ENCODE peak calls at places on chromosome X, in four cellular contexts. V, F, G and B are unnamed samples.

GRCh38 chrX:69133561-69134542 is 31.4 kb downstream of the PJA1 start:
- DNase-seq in V (peak), G (peak), F (peak), B (peak)

GRCh38 chrX:111133389-111133788 is 37.4 kb downstream of the PAK3 start:
- DNase-seq in G (no peak), V (peak), F (no peak), B (no peak)

GRCh38 chrX:50049228-50049627 is 126.8 kb downstream of the CLCN5 start:
- DNase-seq in G (no peak), V (no peak), F (no peak), B (no peak)

GRCh38 chrX:121763671-121764070 is 716.3 kb downstream of the GLUD2 start:
- DNase-seq in V (no peak), G (no peak), F (no peak), B (no peak)

GRCh38 chrX:17086317-17086716 is 139.9 kb downstream of the REPS2 start:
- DNase-seq in F (no peak), G (no peak), V (no peak), B (no peak)

GRCh38 chrX:19514791-19515614 is at the start of gene MAP3K15:
- DNase-seq in F (no peak), V (peak), G (no peak), B (no peak)

GRCh38 chrX:9724711-9725110 is 40.9 kb downstream of the GPR143 start:
- DNase-seq in F (no peak), V (peak), G (no peak), B (no peak)

GRCh38 chrX:16138108-16138427 is 14.7 kb downstream of the GRPR start:
- DNase-seq in F (no peak), G (no peak), V (no peak), B (no peak)

GRCh38 chrX:82589410-82589809 is 918.7 kb upstream of the POU3F4 start:
- DNase-seq in V (no peak), F (peak), G (no peak), B (no peak)

GRCh38 chrX:39840141-39841126 is 257.3 kb downstream of the BCOR start:
- DNase-seq in F (no peak), V (no peak), G (no peak), B (no peak)

GRCh38 chrX:19513383-19513782 is 1.9 kb downstream of the MAP3K15 start:
- DNase-seq in F (no peak), V (no peak), G (no peak), B (no peak)

GRCh38 chrX:102934624-102935023 is 2.4 kb upstream of the RAB40AL start:
- DNase-seq in V (peak), F (no peak), G (no peak), B (no peak)

GRCh38 chrX:117959045-117959444 is 157.6 kb downstream of the KLHL13 start:
- DNase-seq in V (no peak), G (no peak), F (no peak), B (no peak)

GRCh38 chrX:2710041-2710471 is 19.0 kb downstream of the CD99 start:
- DNase-seq in F (no peak), V (peak), G (no peak), B (peak)

GRCh38 chrX:68440940-68441339 is 7.6 kb upstream of the OPHN1 start:
- DNase-seq in F (peak), V (peak), G (no peak), B (no peak)

GRCh38 chrX:151754641-151755215 is 20.2 kb downstream of the CNGA2 start:
- DNase-seq in G (no peak), V (no peak), F (peak), B (no peak)

GRCh38 chrX:119236599-119237525 is 777 bp downstream of the PGRMC1 start:
- DNase-seq in F (no peak), V (peak), G (no peak), B (no peak)

GRCh38 chrX:1462596-1463251 is 10.0 kb upstream of the ASMTL start:
- DNase-seq in V (no peak), G (peak), F (no peak), B (no peak)

GRCh38 chrX:16444353-16444752 is 205.6 kb upstream of the S100G start:
- DNase-seq in G (no peak), V (no peak), F (peak), B (no peak)

GRCh38 chrX:51614353-51614752 is 4.4 kb downstream of the CENPVL3 start:
- DNase-seq in V (peak), G (peak), F (peak), B (peak)

GRCh38 chrX:115940348-115940747 is 230.2 kb upstream of the AGTR2 start:
- DNase-seq in F (no peak), V (no peak), G (no peak), B (no peak)

GRCh38 chrX:152639426-152639825 is 1.7 kb downstream of the GABRQ start:
- DNase-seq in G (no peak), V (no peak), F (no peak), B (no peak)

GRCh38 chrX:32599156-32599555 is 612.2 kb downstream of the DMD start:
- DNase-seq in G (no peak), F (no peak), V (no peak), B (no peak)

GRCh38 chrX:18661273-18661672 is 10.6 kb downstream of the RS1 start:
- DNase-seq in V (no peak), F (no peak), G (no peak), B (no peak)

GRCh38 chrX:149511081-149511480 is 6.0 kb upstream of the IDS start:
- DNase-seq in V (peak), G (no peak), F (no peak), B (no peak)

DNA sequence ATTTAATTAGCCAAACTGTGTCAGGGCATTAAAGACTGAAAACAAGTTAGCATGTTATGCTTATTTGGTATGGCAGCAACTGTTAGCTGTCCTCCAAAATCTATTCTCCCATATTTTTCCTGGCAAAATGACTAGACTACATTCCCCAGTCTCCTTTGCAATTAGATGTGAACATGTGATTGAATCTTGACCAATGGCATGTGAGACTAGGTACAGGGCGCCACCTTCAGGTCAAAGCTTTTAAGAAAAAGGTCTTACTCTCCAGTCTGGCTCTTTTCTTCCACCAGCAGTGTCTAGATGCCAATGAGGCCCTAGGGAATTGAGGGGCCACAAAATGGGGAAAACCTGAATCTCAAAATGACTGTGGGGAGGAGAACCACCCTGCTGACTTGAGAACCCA is 408.2 kb downstream of the SMARCA1 start:
- DNase-seq in V (no peak), G (no peak), F (no peak), B (no peak)
- TF ChIP-seq CTCF in V (no peak), G (no peak), F (peak), B (peak)

DNA sequence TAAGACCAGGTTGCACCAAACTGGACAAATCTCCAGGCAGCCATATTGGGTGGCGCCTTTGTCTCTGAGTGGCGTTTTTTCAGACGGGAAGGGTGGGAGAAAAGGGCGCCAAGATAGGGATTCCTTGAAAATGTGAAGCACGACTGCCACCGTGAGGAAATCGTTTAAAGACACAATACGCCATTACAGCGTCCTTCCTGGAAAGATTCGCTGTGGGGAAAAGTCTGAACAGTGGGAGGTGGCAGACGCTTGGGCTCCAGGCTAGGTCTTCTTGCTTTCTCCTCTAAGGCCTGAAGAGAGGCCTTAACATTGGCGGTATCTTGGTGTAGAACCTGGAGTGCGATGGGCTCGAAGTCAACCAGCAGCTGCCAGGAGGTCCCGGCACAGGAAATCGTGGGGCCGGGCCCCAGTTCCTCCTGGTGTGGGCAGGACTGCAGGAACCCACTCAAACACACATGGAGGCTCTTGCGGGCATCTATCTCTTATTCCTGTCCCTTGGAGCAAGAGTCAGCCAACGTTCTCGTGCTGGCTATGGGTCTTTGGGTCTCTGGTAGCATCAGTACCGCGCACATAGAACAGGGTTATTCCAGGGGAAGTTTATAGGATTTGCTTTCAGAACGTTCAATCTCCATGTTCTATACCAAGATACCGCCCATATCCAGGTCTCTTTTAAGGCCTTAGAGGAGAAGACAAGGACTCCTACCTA is 208.8 kb downstream of the OR13H1 start:
- DNase-seq in F (peak), V (no peak), G (no peak), B (no peak)
- H3K4me3 ChIP-seq in F (peak), V (no peak), G (peak), B (no peak)

GRCh38 chrX:48800574-48801280 is 1.1 kb upstream of the HDAC6 start:
- DNase-seq in F (no peak), V (no peak), G (no peak), B (no peak)

GRCh38 chrX:48802089-48802812 is 384 bp downstream of the HDAC6 start:
- DNase-seq in V (peak), G (peak), F (peak), B (peak)

GRCh38 chrX:48798318-48798717 is 3.5 kb upstream of the HDAC6 start:
- DNase-seq in V (no peak), G (no peak), F (no peak), B (no peak)

GRCh38 chrX:48802813-48803261 is 970 bp downstream of the HDAC6 start:
- DNase-seq in F (no peak), V (no peak), G (no peak), B (no peak)

GRCh38 chrX:48801281-48802088 is at the start of gene HDAC6:
- DNase-seq in G (peak), V (peak), F (peak), B (peak)
- TF ChIP-seq CTCF in G (no peak), V (no peak), F (no peak), B (no peak)

GRCh38 chrX:134235236-134235635 is 1.7 kb upstream of the CCDC160 start:
- DNase-seq in G (no peak), V (no peak), F (no peak), B (no peak)

GRCh38 chrX:134239016-134239415 is 2.0 kb downstream of the CCDC160 start:
- DNase-seq in F (no peak), V (no peak), G (no peak), B (no peak)

GRCh38 chrX:134240209-134240608 is 3.2 kb downstream of the CCDC160 start:
- DNase-seq in F (no peak), V (no peak), G (no peak), B (no peak)

GRCh38 chrX:134237363-134237702 is 351 bp downstream of the CCDC160 start:
- DNase-seq in V (no peak), F (no peak), G (no peak), B (no peak)

GRCh38 chrX:134236690-134237362 is at the start of gene CCDC160:
- DNase-seq in G (no peak), F (no peak), V (no peak), B (no peak)
- H3K4me3 ChIP-seq in G (peak), F (peak), V (peak), B (peak)